ENCODE peak calls at places on chromosomes 7 and 10, in ten cellular contexts. O is NCI-H1092 treated with DMSO at 0.1 percent for 48 hours, P is HEK293T, B is anterior cingulate cortex, Q is D341Med, K is chondrocyte, A is ovary, Z is cardiac septum, J is stromal cell of bone marrow, C is iPS-NIHi11. G is an unnamed sample.

GRCh38 chr10:133257489-133258065 is 19.1 kb downstream of the ADAM8 start:
- DNase-seq in Q (no peak), J (no peak), C (peak), Z (peak), P (peak), B (no peak), K (no peak), A (peak), O (no peak), G (peak)

GRCh38 chr7:11328309-11328708 is 354.6 kb downstream of the PHF14 start:
- DNase-seq in O (no peak), J (no peak), K (no peak), C (peak), B (no peak), A (no peak), P (no peak), Z (no peak), Q (no peak), G (no peak)

GRCh38 chr10:103936022-103936421 is 18.0 kb upstream of the STN1 start:
- DNase-seq in O (no peak), J (no peak), Z (no peak), C (no peak), A (no peak), Q (peak), B (no peak), K (no peak), P (no peak), G (no peak)

GRCh38 chr7:76315372-76315771 is 12.9 kb downstream of the HSPB1 start:
- DNase-seq in K (no peak), P (no peak), B (no peak), Q (no peak), O (no peak), C (no peak), J (no peak), Z (no peak), A (no peak), G (no peak)

GRCh38 chr10:51445587-51445986 is 253.8 kb downstream of the CSTF2T start:
- DNase-seq in P (no peak), Z (no peak), K (no peak), B (no peak), A (no peak), C (no peak), J (no peak), O (no peak), Q (no peak), G (no peak)

GRCh38 chr10:132929953-132930640 is 12.3 kb downstream of the CFAP46 start:
- DNase-seq in K (no peak), C (no peak), Z (no peak), Q (no peak), J (no peak), A (no peak), B (no peak), O (no peak), P (no peak), G (no peak)

GRCh38 chr7:96674565-96674964 is 35.1 kb downstream of the SEM1 start:
- DNase-seq in Q (no peak), K (no peak), Z (no peak), O (no peak), C (no peak), B (no peak), J (no peak), P (no peak), A (no peak), G (no peak)

GRCh38 chr7:27579565-27579964 is 83.1 kb downstream of the HIBADH start:
- DNase-seq in A (no peak), O (no peak), K (no peak), B (no peak), J (no peak), C (no peak), Z (no peak), P (no peak), Q (no peak), G (no peak)

GRCh38 chr7:55173671-55174070 is 154.9 kb downstream of the EGFR start:
- DNase-seq in O (no peak), A (no peak), P (no peak), Z (no peak), B (no peak), Q (no peak), J (no peak), C (no peak), K (no peak), G (no peak)

GRCh38 chr7:138387755-138388475 is 72.1 kb upstream of the TRIM24 start:
- DNase-seq in P (no peak), Q (no peak), A (no peak), J (no peak), B (no peak), K (no peak), Z (no peak), O (no peak), C (no peak), G (no peak)

GRCh38 chr10:98020784-98021183 is 9.6 kb downstream of the CRTAC1 start:
- DNase-seq in C (no peak), A (no peak), Z (no peak), Q (no peak), B (no peak), K (no peak), P (no peak), O (no peak), J (no peak), G (no peak)

GRCh38 chr7:81233208-81233940 is 314.5 kb upstream of the SEMA3C start:
- DNase-seq in Q (no peak), C (no peak), Z (no peak), K (no peak), B (no peak), A (no peak), P (no peak), J (no peak), O (no peak), G (no peak)

GRCh38 chr10:50605280-50606270 is 18.2 kb downstream of the SGMS1 start:
- DNase-seq in C (no peak), B (no peak), O (peak), A (peak), J (peak), K (no peak), Z (no peak), Q (no peak), P (no peak), G (peak)

GRCh38 chr7:77258014-77258413 is 58.4 kb upstream of the FGL2 start:
- DNase-seq in A (no peak), O (peak), Q (peak), P (no peak), K (no peak), B (no peak), C (no peak), Z (no peak), J (no peak), G (no peak)

GRCh38 chr10:57014758-57015157 is 653.7 kb upstream of the ZWINT start:
- DNase-seq in C (no peak), K (no peak), J (no peak), P (no peak), Z (peak), A (no peak), Q (no peak), O (no peak), B (no peak), G (peak)

GRCh38 chr10:75029874-75030273 is 81.6 kb upstream of the SAMD8 start:
- DNase-seq in K (no peak), Z (no peak), C (no peak), P (no peak), A (peak), J (no peak), B (no peak), Q (no peak), O (no peak), G (no peak)

GRCh38 chr7:151172273-151173141 is 5.0 kb upstream of the GBX1 start:
- DNase-seq in A (peak), K (no peak), J (peak), P (peak), C (peak), O (peak), Z (peak), B (peak), Q (peak), G (peak)

GRCh38 chr7:81482600-81483186 is 287.2 kb downstream of the HGF start:
- DNase-seq in P (no peak), A (no peak), C (no peak), B (no peak), J (no peak), Z (no peak), Q (no peak), K (no peak), O (peak), G (peak)

GRCh38 chr10:122490268-122490667 is 28.9 kb downstream of the HTRA1 start:
- DNase-seq in J (peak), Z (no peak), Q (no peak), K (no peak), A (no peak), B (no peak), C (no peak), O (no peak), P (no peak), G (no peak)

GRCh38 chr10:3786295-3786981 is 1.4 kb upstream of the KLF6 start:
- DNase-seq in Q (no peak), A (peak), K (no peak), J (no peak), Z (no peak), O (no peak), B (no peak), P (no peak), C (peak), G (peak)

GRCh38 chr10:86685416-86685815 is 17.1 kb downstream of the LDB3 start:
- DNase-seq in Z (no peak), A (no peak), B (no peak), J (no peak), C (no peak), K (no peak), O (no peak), Q (no peak), P (no peak), G (no peak)

GRCh38 chr7:22675917-22676343 is 51.1 kb upstream of the IL6 start:
- DNase-seq in J (no peak), O (no peak), K (no peak), C (no peak), B (no peak), Q (no peak), P (no peak), A (no peak), Z (no peak), G (peak)

GRCh38 chr10:113576853-113577252 is 24.0 kb downstream of the HABP2 start:
- DNase-seq in C (peak), O (no peak), Q (no peak), Z (no peak), K (no peak), P (peak), J (peak), B (no peak), A (no peak), G (peak)

GRCh38 chr7:82740246-82740848 is 296.8 kb upstream of the CACNA2D1 start:
- DNase-seq in A (no peak), B (no peak), C (peak), Q (peak), O (peak), K (no peak), Z (no peak), P (peak), J (peak), G (peak)

GRCh38 chr10:126012485-126012884 is 116.1 kb downstream of the FANK1 start:
- DNase-seq in O (no peak), B (no peak), Q (no peak), K (no peak), A (no peak), C (no peak), P (no peak), Z (no peak), J (no peak), G (peak)

GRCh38 chr10:118436742-118437141 is 94.6 kb upstream of the FAM204A start:
- DNase-seq in P (no peak), Z (no peak), A (no peak), K (no peak), J (no peak), Q (no peak), C (no peak), O (no peak), B (no peak), G (no peak)